ENCODE peak calls at places on chromosome 20, in five cellular contexts. C, S, R, V and E are unnamed samples.

GRCh38 chr20:61954276-61955021 is 111.2 kb downstream of the TAF4 start:
- DNase-seq in C (no peak), S (no peak), R (peak), V (peak), E (no peak)

GRCh38 chr20:41650221-41650948 is 32.2 kb upstream of the CHD6 start:
- DNase-seq in C (no peak), S (no peak), R (no peak), V (no peak), E (no peak)

GRCh38 chr20:45320948-45321595 is 13.0 kb upstream of the MATN4 start:
- DNase-seq in C (no peak), S (no peak), R (no peak), V (no peak), E (no peak)

GRCh38 chr20:22931653-22932052 is 103.5 kb upstream of the SSTR4 start:
- DNase-seq in C (no peak), S (no peak), R (no peak), V (no peak), E (no peak)

GRCh38 chr20:17172826-17173420 is 53.9 kb upstream of the PCSK2 start:
- DNase-seq in C (no peak), S (no peak), R (no peak), V (no peak), E (no peak)

GRCh38 chr20:3380228-3381070 is 27.0 kb downstream of the DNAAF9 start:
- DNase-seq in C (no peak), S (no peak), R (no peak), V (no peak), E (no peak)

GRCh38 chr20:40506567-40506966 is 182.5 kb downstream of the MAFB start:
- DNase-seq in C (no peak), S (no peak), R (peak), V (no peak), E (peak)

GRCh38 chr20:19531446-19531845 is 226.6 kb upstream of the RIN2 start:
- DNase-seq in C (no peak), S (no peak), R (no peak), V (no peak), E (no peak)

GRCh38 chr20:4443016-4443415 is 278.7 kb upstream of the PRND start:
- DNase-seq in C (no peak), S (no peak), R (no peak), V (no peak), E (no peak)